ENCODE peak calls at places on chromosome 3, in five cellular contexts. Y is fibroblast of lung, F is DND-41, G is A549, W is right cardiac atrium. L is an unnamed sample.

GRCh38 chr3:123281929-123282328 is 80.2 kb downstream of the SEC22A start:
- DNase-seq in Y (no peak), F (no peak), G (no peak), W (no peak), L (no peak)

GRCh38 chr3:27078246-27078913 is 290.8 kb downstream of the NEK10 start:
- DNase-seq in Y (no peak), F (no peak), G (no peak), W (no peak), L (no peak)

GRCh38 chr3:119794971-119795612 is 13.2 kb downstream of the NR1I2 start:
- DNase-seq in Y (peak; percentile 8), F (no peak), G (peak; percentile 88), W (no peak), L (peak; percentile 43)

GRCh38 chr3:160810360-160810759 is 54.3 kb downstream of the PPM1L start:
- DNase-seq in Y (peak; percentile 35), F (no peak), G (no peak), W (no peak), L (no peak)

GRCh38 chr3:183822631-183823030 is 2.7 kb downstream of the MAP6D1 start:
- DNase-seq in Y (no peak), F (no peak), G (no peak), W (no peak), L (peak; percentile 30)

GRCh38 chr3:170732660-170733245 is 137.2 kb downstream of the RPL22L1 start:
- DNase-seq in Y (no peak), F (no peak), G (no peak), W (no peak), L (peak; percentile 52)

GRCh38 chr3:11530153-11530721 is 113.5 kb downstream of the VGLL4 start:
- DNase-seq in Y (peak; percentile 99), F (no peak), G (peak; percentile 35), W (peak; percentile 82), L (peak; percentile 54)

GRCh38 chr3:184737641-184738518 is 26.0 kb upstream of the MAGEF1 start:
- DNase-seq in Y (peak; percentile 76), F (no peak), G (no peak), W (no peak), L (no peak)

GRCh38 chr3:150786791-150787190 is 23.8 kb upstream of the SIAH2 start:
- DNase-seq in Y (peak; percentile 67), F (no peak), G (no peak), W (no peak), L (no peak)

GRCh38 chr3:171092467-171092911 is 66.0 kb upstream of the SLC2A2 start:
- DNase-seq in Y (peak; percentile 16), F (no peak), G (no peak), W (no peak), L (no peak)

GRCh38 chr3:197749315-197749600 is 425 bp upstream of the FYTTD1 start:
- DNase-seq in Y (peak; percentile 66), F (peak; percentile 79), G (peak; percentile 49), W (no peak), L (peak; percentile 58)

GRCh38 chr3:128279594-128279880 is 126.3 kb downstream of the EEFSEC start:
- DNase-seq in Y (no peak), F (no peak), G (no peak), W (no peak), L (no peak)

GRCh38 chr3:65425880-65426279 is 612.8 kb downstream of the MAGI1 start:
- DNase-seq in Y (no peak), F (no peak), G (peak; percentile 12), W (no peak), L (peak; percentile 32)

GRCh38 chr3:133124511-133124910 is 86.3 kb downstream of the TMEM108 start:
- DNase-seq in Y (peak; percentile 45), F (no peak), G (no peak), W (peak; percentile 76), L (peak; percentile 39)

GRCh38 chr3:127000128-127000527 is 17.2 kb downstream of the PLXNA1 start:
- DNase-seq in Y (no peak), F (no peak), G (no peak), W (no peak), L (no peak)

GRCh38 chr3:47715928-47716327 is 65.8 kb downstream of the SMARCC1 start:
- DNase-seq in Y (peak; percentile 49), F (no peak), G (peak; percentile 20), W (no peak), L (peak; percentile 53)

GRCh38 chr3:33954956-33955355 is 156.5 kb downstream of the PDCD6IP start:
- DNase-seq in Y (no peak), F (no peak), G (peak; percentile 16), W (no peak), L (peak; percentile 11)

GRCh38 chr3:52310861-52311566 is 5.1 kb upstream of the DNAH1 start:
- DNase-seq in Y (no peak), F (no peak), G (no peak), W (no peak), L (no peak)

DNA sequence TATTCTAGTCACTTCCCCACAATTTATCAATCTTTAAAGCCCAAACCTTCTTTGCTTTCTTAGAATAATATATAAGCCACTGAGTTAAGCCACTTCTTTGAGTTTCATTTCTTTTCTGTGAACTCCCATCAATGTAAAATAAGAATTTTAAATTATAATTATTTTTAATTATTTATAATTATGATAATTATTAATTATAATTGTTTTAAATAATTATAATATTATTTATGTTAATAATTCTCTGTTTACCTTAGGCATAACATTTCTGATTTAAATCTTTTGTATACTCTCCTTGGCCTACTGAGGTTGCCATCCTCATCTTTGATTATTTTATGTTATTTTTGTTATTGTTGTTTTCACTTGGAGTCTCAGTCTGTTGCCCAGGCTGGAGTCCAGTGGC is 644.2 kb downstream of the ROBO2 start:
- DNase-seq in Y (no peak), F (no peak), G (no peak), W (no peak), L (no peak)
- H3K27ac ChIP-seq in Y (no peak overlapping the region), F (no peak overlapping the region), G (no peak overlapping the region), W (no peak overlapping the region), L (no peak overlapping the region)

DNA sequence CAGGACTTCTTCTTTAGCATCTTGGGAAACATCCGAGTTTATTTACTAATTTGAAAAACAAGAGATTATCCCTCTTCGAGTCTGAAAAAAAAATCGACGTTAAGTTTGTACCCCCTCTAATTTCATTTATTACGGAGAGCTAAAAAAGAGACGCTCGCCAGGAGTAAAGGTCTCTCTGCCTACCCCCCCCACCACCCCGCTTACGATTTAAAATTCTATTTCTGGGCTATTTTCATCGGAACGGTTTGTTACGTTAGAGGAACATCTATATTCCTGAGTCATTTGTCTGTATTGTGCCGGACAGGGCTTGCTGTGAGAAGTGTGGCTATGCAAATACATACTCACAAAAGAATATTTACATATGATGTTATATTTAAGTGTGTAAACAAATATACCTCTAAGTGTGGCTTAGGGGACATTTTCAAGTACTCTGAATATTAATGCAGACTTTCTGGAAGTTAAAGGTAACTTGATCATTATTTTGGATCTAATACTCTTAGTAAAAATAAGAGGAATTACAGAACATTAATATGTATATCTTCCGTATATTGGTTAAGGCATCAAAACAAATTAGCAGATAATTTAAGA is 1.4 kb upstream of the SHOX2 start:
- DNase-seq in Y (no peak), F (no peak), G (peak; percentile 14), W (no peak), L (no peak)
- H3K4me3 ChIP-seq in Y (peak overlapping the region; percentile 13), F (no peak overlapping the region), G (peak overlapping the region; percentile 61), W (peak overlapping the region; percentile 75), L (no peak overlapping the region)

GRCh38 chr3:124582621-124583437 is 147.4 kb upstream of the UMPS start:
- DNase-seq in Y (peak; percentile 38), F (no peak), G (no peak), W (no peak), L (no peak)
- H3K27ac ChIP-seq in Y (no peak overlapping the region), F (no peak overlapping the region), G (no peak overlapping the region), W (no peak overlapping the region), L (no peak overlapping the region)

DNA sequence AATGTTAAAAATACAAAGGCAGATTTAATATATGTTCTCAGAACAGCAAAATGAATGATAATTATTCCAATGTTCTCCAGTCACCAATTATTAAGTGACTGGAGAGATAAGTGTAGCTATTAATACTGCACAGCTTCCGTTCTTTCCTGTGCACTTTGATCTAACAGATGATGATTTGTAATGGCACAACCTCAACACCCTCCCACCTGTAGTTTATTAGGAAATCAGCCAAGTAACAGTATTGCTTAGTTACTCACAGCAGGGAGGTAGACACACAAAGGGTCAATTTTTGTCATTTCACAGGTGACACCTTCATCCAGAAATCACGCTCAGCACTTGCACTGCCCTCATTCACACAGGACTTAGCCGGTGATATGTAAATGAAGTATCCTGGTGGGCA is 688.1 kb downstream of the EPHA3 start:
- DNase-seq in Y (no peak), F (no peak), G (no peak), W (no peak), L (no peak)
- H3K4me3 ChIP-seq in Y (no peak overlapping the region), F (no peak overlapping the region), G (no peak overlapping the region), W (no peak overlapping the region), L (no peak overlapping the region)

L was measured in cardiac muscle cell.